ENCODE peak calls at places on chromosomes 5 and 9, in four cellular contexts. One of them, this sample, is unnamed. For H3K4me1, the result is how much of the 10 kb centered on the place peaks cover.

GRCh38 chr5:89407053-89407452 is 524.1 kb upstream of the MEF2C start:
- DNase-seq in mesendoderm: no peak
- DNase-seq in HCT116: no peak
- DNase-seq in Peyer's patch: no peak
- DNase-seq in this sample: no peak

GRCh38 chr5:81639556-81639955 is 111.3 kb downstream of the SSBP2 start:
- DNase-seq in Peyer's patch: no peak
- DNase-seq in mesendoderm: no peak
- DNase-seq in HCT116: no peak
- DNase-seq in this sample: no peak

GRCh38 chr5:147193123-147193522 is 41.7 kb upstream of the STK32A start:
- DNase-seq in HCT116: no peak
- DNase-seq in mesendoderm: no peak
- DNase-seq in Peyer's patch: no peak
- DNase-seq in this sample: no peak

GRCh38 chr5:78984020-78984610 is 995 bp downstream of the ARSB start:
- DNase-seq in mesendoderm: no peak
- DNase-seq in Peyer's patch: no peak
- DNase-seq in HCT116: no peak
- DNase-seq in this sample: no peak

GRCh38 chr9:95182854-95183563 is 134.5 kb downstream of the FANCC start:
- DNase-seq in mesendoderm: peak
- DNase-seq in HCT116: no peak
- DNase-seq in Peyer's patch: no peak
- DNase-seq in this sample: no peak

GRCh38 chr9:93127395-93127911 is 6.6 kb downstream of the NINJ1 start:
- DNase-seq in Peyer's patch: peak
- DNase-seq in mesendoderm: no peak
- DNase-seq in HCT116: no peak
- DNase-seq in this sample: no peak

GRCh38 chr5:179974946-179975712 is 67.4 kb upstream of the TBC1D9B start:
- DNase-seq in HCT116: no peak
- DNase-seq in Peyer's patch: peak
- DNase-seq in mesendoderm: peak
- DNase-seq in this sample: no peak

GRCh38 chr9:91835632-91836031 is 114.4 kb downstream of the ROR2 start:
- DNase-seq in HCT116: no peak
- DNase-seq in mesendoderm: no peak
- DNase-seq in Peyer's patch: no peak
- DNase-seq in this sample: no peak

GRCh38 chr9:137129089-137129455 is 9.9 kb upstream of the GRIN1 start:
- DNase-seq in HCT116: no peak
- DNase-seq in Peyer's patch: peak
- DNase-seq in mesendoderm: peak
- DNase-seq in this sample: no peak

GRCh38 chr9:134459164-134459563 is 132.9 kb downstream of the RXRA start:
- DNase-seq in Peyer's patch: no peak
- DNase-seq in mesendoderm: no peak
- DNase-seq in HCT116: no peak
- DNase-seq in this sample: no peak

GRCh38 chr9:116327702-116328440 is 174.3 kb downstream of the PAPPA start:
- DNase-seq in HCT116: no peak
- DNase-seq in Peyer's patch: no peak
- DNase-seq in mesendoderm: no peak
- DNase-seq in this sample: no peak

GRCh38 chr5:160787247-160787646 is 64.8 kb downstream of the ATP10B start:
- DNase-seq in HCT116: no peak
- DNase-seq in mesendoderm: peak
- DNase-seq in Peyer's patch: peak
- DNase-seq in this sample: no peak

GRCh38 chr5:78537821-78538220 is 110.8 kb downstream of the LHFPL2 start:
- DNase-seq in HCT116: no peak
- DNase-seq in Peyer's patch: no peak
- DNase-seq in mesendoderm: peak
- DNase-seq in this sample: no peak

GRCh38 chr5:143566139-143566538 is 162.7 kb upstream of the NR3C1 start:
- DNase-seq in HCT116: no peak
- DNase-seq in Peyer's patch: no peak
- DNase-seq in mesendoderm: no peak
- DNase-seq in this sample: no peak
- H3K4me1 ChIP-seq in HCT116: under half
- H3K4me1 ChIP-seq in Peyer's patch: under half
- H3K4me1 ChIP-seq in mesendoderm: under half
- H3K4me1 ChIP-seq in this sample: under half

DNA sequence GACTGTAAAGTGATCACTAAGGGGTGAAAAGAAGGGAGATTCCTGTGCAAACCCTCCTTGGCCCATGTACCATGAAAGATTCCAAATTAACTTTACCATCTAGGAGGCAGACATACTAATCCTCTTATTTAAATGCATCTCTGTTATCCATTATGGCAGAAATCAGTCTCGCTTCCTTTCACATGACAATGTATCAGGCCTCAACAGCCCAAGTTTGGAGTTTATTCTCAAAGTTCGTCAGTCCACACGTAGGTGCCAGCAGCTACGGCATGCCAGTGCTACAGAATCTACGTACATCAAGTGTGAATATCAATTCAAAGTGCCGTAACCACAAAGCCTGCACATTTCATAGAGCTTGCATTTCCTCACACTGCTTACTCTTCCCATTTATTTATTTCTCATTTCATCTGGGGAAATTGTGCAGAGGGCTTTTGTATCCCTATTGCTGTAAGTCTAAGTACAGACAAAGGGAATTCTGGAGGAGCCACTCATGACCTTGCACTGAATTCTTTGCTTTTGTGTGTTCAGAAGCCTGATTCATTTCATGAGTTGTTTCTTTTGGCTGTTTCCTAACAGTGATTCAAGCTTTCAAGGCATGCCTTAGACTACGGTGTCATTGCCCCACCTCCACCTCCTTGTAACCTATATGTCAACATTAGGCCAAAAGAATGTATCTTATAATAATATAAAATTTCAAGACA is 10.0 kb downstream of the ENC1 start:
- DNase-seq in HCT116: no peak
- DNase-seq in mesendoderm: peak
- DNase-seq in Peyer's patch: no peak
- DNase-seq in this sample: no peak
- H3K4me1 ChIP-seq in HCT116: half or more
- H3K4me1 ChIP-seq in mesendoderm: under half
- H3K4me1 ChIP-seq in Peyer's patch: under half
- H3K4me1 ChIP-seq in this sample: under half

DNA sequence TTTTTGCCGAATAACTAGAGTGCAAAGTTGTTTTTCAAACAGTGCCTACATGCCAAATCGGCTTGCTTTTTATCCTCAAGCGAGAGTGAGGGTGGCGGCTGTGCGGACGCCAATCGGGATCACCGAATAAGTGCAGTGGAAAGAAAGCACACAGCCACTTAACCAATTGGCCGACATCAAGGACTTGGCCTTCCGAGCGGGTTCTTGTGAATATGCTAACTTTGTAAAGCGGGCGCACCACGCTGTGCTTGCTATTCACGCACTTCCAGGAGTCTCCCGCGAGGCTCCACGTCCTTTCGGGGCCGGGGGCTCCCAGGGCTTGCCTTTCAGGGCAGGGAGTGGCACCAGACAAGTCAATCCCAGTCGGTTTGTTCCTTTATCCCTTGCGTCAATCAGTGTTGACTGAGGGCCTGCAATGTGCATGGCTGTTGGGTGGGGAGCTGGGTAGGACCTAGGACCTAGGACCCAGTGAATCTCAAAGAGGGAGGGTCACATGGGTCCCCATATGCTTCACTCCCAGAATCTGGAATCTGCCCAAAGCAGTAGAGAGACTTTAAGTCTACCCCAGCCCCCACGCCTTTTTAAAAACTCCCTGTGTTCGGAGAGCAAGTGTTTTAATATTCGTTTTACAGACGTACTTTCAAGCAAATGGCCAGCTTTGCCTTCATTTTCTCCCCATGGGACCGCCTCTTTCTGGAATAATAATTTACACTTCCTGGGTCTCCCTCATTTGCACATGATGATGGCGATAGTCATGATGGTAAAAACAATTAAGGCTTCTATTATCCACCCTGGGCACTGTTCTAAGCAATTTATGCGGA is 2.0 kb upstream of the GCNT4 start:
- DNase-seq in mesendoderm: peak
- DNase-seq in HCT116: no peak
- DNase-seq in Peyer's patch: peak
- DNase-seq in this sample: no peak
- H3K4me1 ChIP-seq in mesendoderm: under half
- H3K4me1 ChIP-seq in HCT116: under half
- H3K4me1 ChIP-seq in Peyer's patch: under half
- H3K4me1 ChIP-seq in this sample: under half

DNA sequence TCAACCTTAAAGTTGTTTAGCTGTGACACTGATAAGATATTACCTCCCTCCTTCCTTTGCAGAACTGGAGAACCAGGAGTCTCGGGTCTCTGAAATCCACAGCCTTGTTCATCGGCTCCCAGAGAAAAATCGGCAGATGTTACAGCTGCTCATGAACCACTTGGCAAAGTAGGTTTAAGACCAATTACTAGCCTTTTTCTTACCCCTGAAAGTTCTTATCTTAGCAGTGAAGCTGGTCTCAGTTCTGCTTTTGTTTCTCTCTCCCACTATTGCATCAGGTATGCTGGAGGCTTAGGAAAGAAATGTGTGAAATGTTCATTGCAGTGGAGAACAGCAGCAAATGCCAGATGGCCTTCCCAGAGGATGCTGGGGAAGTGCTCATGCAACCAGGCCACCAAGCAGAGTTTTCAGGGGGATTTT is 287.4 kb downstream of the ARHGAP26 start:
- DNase-seq in HCT116: no peak
- DNase-seq in Peyer's patch: no peak
- DNase-seq in mesendoderm: peak
- DNase-seq in this sample: no peak
- H3K4me1 ChIP-seq in HCT116: under half
- H3K4me1 ChIP-seq in Peyer's patch: under half
- H3K4me1 ChIP-seq in mesendoderm: under half
- H3K4me1 ChIP-seq in this sample: under half